ENCODE peak calls at places on chromosomes 16 and 17, in seven cellular contexts. B is OCI-LY7, A is fibroblast of lung, K is mammary epithelial cell, Q is H9, P is Karpas-422, G is IMR-90. M is an unnamed sample. For H4K20me1, the result is how much of the 10 kb centered on the place peaks cover.

GRCh38 chr16:53726625-53727024 is 22.7 kb downstream of the FTO start:
- DNase-seq in K (peak), A (no peak), G (peak), P (peak), B (no peak), Q (no peak), M (peak)

GRCh38 chr16:56838622-56839337 is 26.2 kb upstream of the SLC12A3 start:
- DNase-seq in Q (no peak), G (no peak), B (no peak), A (no peak), K (no peak), P (no peak), M (no peak)

GRCh38 chr17:41965694-41966375 is 760 bp upstream of the CNP start:
- DNase-seq in P (peak), G (peak), A (peak), K (peak), Q (peak), B (peak), M (peak)

GRCh38 chr16:82627811-82628339 is 1.1 kb downstream of the CDH13 start:
- DNase-seq in A (no peak), G (peak), Q (peak), P (no peak), B (no peak), K (peak), M (peak)

GRCh38 chr16:84687715-84688114 is 12.1 kb upstream of the USP10 start:
- DNase-seq in Q (no peak), K (peak), G (peak), A (peak), P (no peak), B (peak), M (no peak)

GRCh38 chr16:30526137-30526822 is at the start of gene ZNF768:
- DNase-seq in A (peak), K (peak), Q (peak), B (no peak), G (no peak), P (peak), M (peak)

GRCh38 chr16:54390095-54390494 is 103.5 kb upstream of the IRX3 start:
- DNase-seq in P (peak), B (no peak), G (no peak), K (no peak), Q (no peak), A (no peak), M (no peak)

GRCh38 chr17:79612468-79613194 is 1.8 kb upstream of the RBFOX3 start:
- DNase-seq in Q (peak), K (peak), G (peak), B (peak), P (peak), A (peak), M (peak)

GRCh38 chr17:47791025-47791424 is 30.6 kb downstream of the OSBPL7 start:
- DNase-seq in K (no peak), B (no peak), G (no peak), P (no peak), Q (no peak), A (no peak), M (no peak)

GRCh38 chr16:10126686-10127085 is 55.5 kb downstream of the GRIN2A start:
- DNase-seq in P (no peak), B (no peak), Q (no peak), G (peak), K (peak), A (no peak), M (no peak)

GRCh38 chr16:82638095-82638798 is 11.5 kb downstream of the CDH13 start:
- DNase-seq in G (peak), B (no peak), P (no peak), A (peak), K (peak), Q (no peak), M (no peak)

GRCh38 chr17:83078378-83079339 is 750 bp upstream of the METRNL start:
- DNase-seq in P (no peak), B (no peak), A (no peak), G (no peak), Q (no peak), K (no peak), M (peak)

GRCh38 chr17:78759203-78759968 is 22.7 kb downstream of the CYTH1 start:
- DNase-seq in Q (no peak), P (peak), A (peak), K (no peak), G (peak), B (peak), M (no peak)

GRCh38 chr17:81984773-81985410 is 7.5 kb downstream of the ASPSCR1 start:
- DNase-seq in Q (no peak), K (no peak), P (no peak), A (no peak), B (no peak), G (no peak), M (no peak)

GRCh38 chr16:11327277-11328171 is 17.7 kb upstream of the RMI2 start:
- DNase-seq in B (peak), Q (peak), K (no peak), G (no peak), P (peak), A (no peak), M (no peak)

GRCh38 chr16:66523861-66524354 is 26.0 kb downstream of the TK2 start:
- DNase-seq in B (peak), G (no peak), A (no peak), Q (no peak), P (no peak), K (no peak), M (no peak)

GRCh38 chr17:41308918-41309359 is at the start of gene KRTAP16-1:
- DNase-seq in K (no peak), G (no peak), P (no peak), B (no peak), A (no peak), Q (no peak), M (no peak)

GRCh38 chr16:56830669-56831068 is 34.3 kb upstream of the SLC12A3 start:
- DNase-seq in Q (no peak), B (no peak), A (no peak), K (no peak), P (no peak), G (no peak), M (no peak)

GRCh38 chr17:80676096-80676466 is 131.4 kb downstream of the RPTOR start:
- DNase-seq in B (no peak), P (no peak), G (no peak), Q (no peak), A (no peak), K (no peak), M (no peak)

GRCh38 chr17:48990882-48991357 is 6.3 kb upstream of the IGF2BP1 start:
- DNase-seq in B (no peak), P (no peak), Q (peak), K (no peak), A (no peak), G (no peak), M (peak)

GRCh38 chr17:27554152-27554551 is 76.8 kb upstream of the LGALS9 start:
- DNase-seq in K (no peak), G (peak), Q (no peak), P (no peak), B (no peak), A (peak), M (no peak)

GRCh38 chr17:67759355-67760171 is 41.8 kb downstream of the NOL11 start:
- DNase-seq in K (no peak), P (no peak), B (peak), Q (no peak), G (peak), A (peak), M (no peak)

GRCh38 chr17:16158721-16159120 is 56.6 kb downstream of the NCOR1 start:
- DNase-seq in G (no peak), P (no peak), A (no peak), Q (no peak), K (no peak), B (no peak), M (no peak)

GRCh38 chr17:49987681-49988441 is 7.2 kb downstream of the DLX3 start:
- DNase-seq in B (no peak), A (no peak), Q (peak), K (peak), G (no peak), P (no peak), M (peak)

GRCh38 chr17:65231662-65232335 is 94.6 kb downstream of the RGS9 start:
- DNase-seq in K (peak), P (peak), Q (peak), A (peak), G (peak), B (peak), M (peak)

GRCh38 chr17:2222901-2223616 is 80.5 kb downstream of the SMG6 start:
- DNase-seq in A (peak), K (peak), Q (no peak), P (peak), G (peak), B (no peak), M (peak)

GRCh38 chr16:84937196-84937935 is 74.0 kb downstream of the ZDHHC7 start:
- DNase-seq in B (no peak), K (no peak), Q (no peak), A (no peak), P (no peak), G (no peak), M (no peak)

GRCh38 chr17:66843606-66844005 is 8.7 kb downstream of the CACNG5 start:
- DNase-seq in B (no peak), Q (no peak), A (no peak), K (no peak), G (no peak), P (no peak), M (no peak)

GRCh38 chr16:68089067-68089466 is 3.9 kb downstream of the NFATC3 start:
- DNase-seq in B (no peak), G (no peak), K (no peak), Q (no peak), A (no peak), P (no peak), M (no peak)

GRCh38 chr17:50922107-50922506 is 56.0 kb upstream of the TOB1 start:
- DNase-seq in Q (no peak), P (no peak), K (peak), A (no peak), B (no peak), G (peak), M (no peak)

GRCh38 chr16:49755291-49755611 is 100.7 kb downstream of the ZNF423 start:
- DNase-seq in P (no peak), B (no peak), Q (no peak), A (peak), G (peak), K (no peak), M (peak)

GRCh38 chr17:28724500-28725165 is 1.4 kb downstream of the TLCD1 start:
- DNase-seq in A (no peak), Q (no peak), K (no peak), G (no peak), P (peak), B (peak), M (no peak)

GRCh38 chr17:21539146-21539545 is 153.2 kb upstream of the KCNJ18 start:
- DNase-seq in B (no peak), K (peak), G (peak), P (no peak), A (peak), Q (no peak), M (no peak)

GRCh38 chr16:4298761-4299522 is 16.9 kb upstream of the GLIS2 start:
- DNase-seq in K (peak), B (no peak), A (peak), P (no peak), Q (peak), G (peak), M (peak)

GRCh38 chr17:38600906-38601305 is 4.8 kb downstream of the SRCIN1 start:
- DNase-seq in A (no peak), G (no peak), B (no peak), Q (peak), P (no peak), K (no peak), M (peak)

GRCh38 chr16:67192781-67193260 is 866 bp downstream of the E2F4 start:
- DNase-seq in K (no peak), Q (no peak), P (peak), B (peak), A (no peak), G (no peak), M (no peak)

GRCh38 chr16:49647673-49648072 is 208.2 kb downstream of the ZNF423 start:
- DNase-seq in G (no peak), B (no peak), Q (no peak), K (no peak), P (no peak), A (no peak), M (no peak)

GRCh38 chr17:66152756-66153155 is 39.2 kb downstream of the CEP112 start:
- DNase-seq in B (no peak), G (peak), Q (no peak), P (no peak), K (peak), A (no peak), M (no peak)

GRCh38 chr17:35183332-35183731 is 10.9 kb downstream of the SLC35G3 start:
- DNase-seq in Q (no peak), B (no peak), P (no peak), K (peak), G (no peak), A (no peak), M (no peak)

GRCh38 chr17:48599373-48599772 is 5.4 kb downstream of the HOXB6 start:
- DNase-seq in A (no peak), Q (no peak), P (no peak), B (no peak), K (no peak), G (no peak), M (no peak)

DNA sequence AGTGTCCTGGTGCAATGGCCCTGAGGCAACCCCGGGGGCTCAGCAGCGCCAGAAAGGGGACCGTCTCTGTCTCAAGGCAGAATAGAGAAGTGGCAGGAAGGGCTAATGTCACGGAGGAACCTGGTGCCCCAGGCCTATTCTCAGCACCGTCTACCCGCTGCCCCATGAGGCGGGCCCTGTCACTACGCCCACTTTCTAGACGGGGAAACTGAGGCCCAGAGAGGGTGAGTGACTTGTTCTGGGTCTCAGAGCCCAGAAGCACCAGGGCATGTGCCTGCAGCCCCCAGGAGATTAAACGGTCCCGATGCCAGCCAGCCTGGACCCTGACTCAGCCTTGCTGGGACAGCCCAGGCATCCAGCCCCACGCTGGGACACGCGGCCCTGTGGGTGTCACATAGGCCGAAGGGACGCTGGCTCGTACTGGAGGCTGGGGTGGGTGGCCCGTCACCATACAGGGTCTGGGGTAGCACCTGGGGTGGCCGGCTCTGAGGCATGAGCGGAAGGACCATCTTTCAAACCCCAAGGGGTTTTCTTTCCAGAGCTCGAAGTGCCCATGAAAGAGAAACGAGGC is 40.2 kb upstream of the PABPN1L start:
- DNase-seq in K (no peak), P (no peak), A (no peak), G (no peak), B (no peak), Q (no peak), M (no peak)
- H4K20me1 ChIP-seq in K (under half), P (under half), A (under half), G (under half), B (under half), Q (under half), M (under half)

DNA sequence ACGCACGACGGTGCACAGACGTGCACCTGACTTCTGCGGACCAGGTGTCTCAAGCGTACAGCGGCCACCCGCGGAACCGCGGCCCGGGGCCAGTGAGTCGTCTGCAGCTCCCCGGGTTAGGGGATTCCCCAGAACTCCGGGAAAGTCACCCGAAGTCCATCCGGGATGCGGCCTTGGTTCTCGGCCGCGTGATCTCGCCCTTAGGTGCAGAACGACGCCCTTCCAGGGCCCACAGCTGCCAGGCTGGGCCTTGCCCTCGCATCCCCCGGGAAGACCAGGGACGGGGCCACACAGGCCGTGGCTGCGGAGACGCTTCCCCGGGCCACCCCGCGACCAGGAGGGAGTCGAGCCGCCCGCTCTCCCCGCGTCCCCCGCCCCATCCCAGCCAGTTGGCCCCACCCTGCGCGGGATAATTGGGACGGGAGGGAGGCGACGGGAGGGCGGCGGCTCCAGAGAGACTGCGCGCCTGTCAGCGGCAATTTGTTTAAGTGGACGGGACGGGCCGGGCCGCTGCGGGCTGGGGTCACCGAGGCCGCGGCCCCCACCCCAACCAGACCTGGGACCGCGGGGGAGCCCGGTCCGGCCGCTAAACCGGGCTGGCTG is 3.6 kb upstream of the TBX2 start:
- DNase-seq in P (no peak), Q (no peak), B (no peak), A (peak), G (peak), K (no peak), M (peak)
- H4K20me1 ChIP-seq in P (under half), Q (under half), B (under half), A (under half), G (under half), K (under half), M (half or more)

GRCh38 chr16:72983728-72984350 is 64.1 kb downstream of the ZFHX3 start:
- DNase-seq in K (no peak), Q (no peak), B (no peak), G (no peak), P (no peak), A (no peak), M (no peak)
- H4K20me1 ChIP-seq in K (under half), Q (under half), B (under half), G (under half), P (under half), A (under half), M (under half)

DNA sequence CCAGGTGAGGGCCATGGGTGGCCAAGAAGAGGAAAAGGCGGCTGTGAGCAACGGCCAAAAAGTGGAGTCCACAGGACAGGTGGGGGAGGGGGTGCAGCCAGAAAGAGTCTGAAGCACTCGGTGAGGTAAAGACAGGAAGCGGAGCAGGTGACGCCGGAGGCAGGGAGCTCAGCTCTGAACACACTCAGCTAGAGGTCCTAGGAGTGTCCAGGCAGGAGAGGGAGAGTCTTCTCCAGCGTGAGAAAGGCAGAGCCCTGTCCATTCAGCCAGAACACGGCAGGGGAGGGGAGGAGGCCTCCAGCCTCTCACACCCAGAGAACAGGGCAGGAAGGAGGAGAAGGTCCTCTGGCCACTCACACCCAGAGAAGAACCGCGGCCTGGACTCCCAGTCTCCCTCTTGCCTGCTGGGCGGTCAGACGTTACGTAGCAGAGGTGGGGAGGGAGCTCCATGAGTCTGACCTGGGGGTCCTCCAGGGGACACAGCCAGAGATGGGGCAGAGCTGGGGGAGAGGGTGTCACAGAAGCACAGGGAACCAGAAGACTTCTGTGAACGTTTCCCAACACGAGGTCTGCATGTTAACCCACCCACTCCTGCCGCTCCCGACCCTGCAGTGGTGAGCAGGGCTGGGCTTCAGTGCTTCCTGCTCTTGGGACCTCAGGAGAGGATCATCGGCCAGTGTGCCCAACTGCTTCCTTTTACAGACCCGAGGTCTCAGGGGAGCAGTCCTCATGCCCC is 89.2 kb downstream of the ABR start:
- DNase-seq in K (no peak), A (no peak), Q (no peak), B (no peak), G (no peak), P (no peak), M (no peak)
- H4K20me1 ChIP-seq in K (under half), A (under half), Q (under half), B (under half), G (under half), P (under half), M (under half)

DNA sequence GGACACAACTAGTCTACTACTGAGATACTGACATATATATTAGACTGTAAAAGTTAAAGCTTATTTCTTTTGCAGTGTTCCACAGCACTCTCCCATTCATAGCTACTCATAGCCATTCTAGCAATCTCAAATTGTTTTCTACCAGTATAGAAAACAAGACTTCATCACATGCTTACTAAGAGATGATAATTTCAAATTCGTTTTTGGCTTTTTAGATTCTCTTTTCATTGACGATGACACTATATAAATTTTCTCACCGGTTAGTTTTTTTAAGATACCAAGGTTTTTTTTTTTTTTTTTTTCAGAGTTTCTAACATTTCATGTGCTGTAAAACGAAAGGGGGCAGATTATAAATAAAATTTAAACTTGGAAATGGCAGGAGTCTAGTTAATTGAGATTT is 17.9 kb downstream of the IKZF3 start:
- DNase-seq in Q (no peak), A (no peak), K (no peak), B (no peak), P (no peak), G (no peak), M (no peak)
- H4K20me1 ChIP-seq in Q (under half), A (under half), K (under half), B (under half), P (under half), G (under half), M (under half)

GRCh38 chr16:27528294-27528693 is 21.4 kb downstream of the GTF3C1 start:
- DNase-seq in G (no peak), P (no peak), K (no peak), Q (no peak), A (no peak), B (no peak), M (no peak)

GRCh38 chr16:27526169-27526568 is 23.5 kb downstream of the GTF3C1 start:
- DNase-seq in A (peak), B (no peak), G (no peak), Q (no peak), K (no peak), P (no peak), M (no peak)

GRCh38 chr16:27532088-27532810 is 17.5 kb downstream of the GTF3C1 start:
- DNase-seq in B (no peak), G (no peak), P (no peak), K (no peak), A (no peak), Q (no peak), M (no peak)

GRCh38 chr16:27531186-27531585 is 18.5 kb downstream of the GTF3C1 start:
- DNase-seq in K (no peak), B (no peak), P (no peak), G (no peak), A (no peak), Q (no peak), M (no peak)

GRCh38 chr16:27529962-27530361 is 19.8 kb downstream of the GTF3C1 start:
- DNase-seq in G (peak), K (no peak), P (no peak), B (no peak), Q (no peak), A (peak), M (no peak)
- H4K20me1 ChIP-seq in G (under half), K (under half), P (under half), B (under half), Q (under half), A (under half), M (under half)

DNA sequence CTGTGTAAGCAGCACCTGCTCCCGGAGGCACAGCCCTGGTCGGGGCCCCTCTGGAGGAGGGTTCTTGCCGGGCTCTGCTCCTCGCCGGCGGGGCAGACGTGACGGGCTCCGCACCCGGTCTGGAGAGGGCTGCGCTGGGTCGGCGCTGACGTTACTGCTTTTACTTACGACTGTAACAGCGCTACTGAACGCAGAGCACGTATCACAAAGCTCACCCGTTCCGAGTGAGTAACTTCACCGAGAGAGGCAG is 1.3 kb upstream of the RAB40C start:
- DNase-seq in Q (no peak), A (peak), K (peak), G (peak), B (peak), P (peak), M (peak)
- H4K20me1 ChIP-seq in Q (under half), A (under half), K (under half), G (under half), B (under half), P (under half), M (half or more)